ENCODE peak calls at places on chromosomes 3 and 15, in eight cellular contexts. A is GM13976, B is stomach, D is AG09309, V is GM23338, O is cardiac fibroblast, P is psoas muscle, N is lower leg skin. S is an unnamed sample.

GRCh38 chr15:73601449-73602425 is 31.5 kb downstream of the NPTN start:
- DNase-seq in A (no peak), B (no peak), D (no peak), V (peak), O (peak), P (peak), N (no peak), S (no peak)

GRCh38 chr3:189168711-189169110 is 3.1 kb upstream of the TPRG1 start:
- DNase-seq in A (no peak), B (no peak), D (no peak), V (no peak), O (no peak), P (no peak), N (no peak), S (no peak)

GRCh38 chr3:93843981-93844380 is 129.7 kb downstream of the PROS1 start:
- DNase-seq in A (no peak), B (no peak), D (peak), V (peak), O (peak), P (no peak), N (no peak), S (no peak)

GRCh38 chr3:11204697-11205397 is 50.6 kb downstream of the HRH1 start:
- DNase-seq in A (no peak), B (no peak), D (no peak), V (no peak), O (no peak), P (no peak), N (no peak), S (no peak)

GRCh38 chr15:63155486-63155885 is 1.8 kb downstream of the RPS27L start:
- DNase-seq in A (no peak), B (no peak), D (no peak), V (no peak), O (no peak), P (no peak), N (no peak), S (no peak)

GRCh38 chr15:99974246-99974645 is 241.0 kb upstream of the LYSMD4 start:
- DNase-seq in A (no peak), B (no peak), D (no peak), V (no peak), O (no peak), P (no peak), N (no peak), S (no peak)

GRCh38 chr15:35173444-35174118 is 88.5 kb upstream of the NANOGP8 start:
- DNase-seq in A (no peak), B (no peak), D (no peak), V (no peak), O (peak), P (no peak), N (no peak), S (no peak)

GRCh38 chr3:124779751-124780191 is 49.5 kb downstream of the UMPS start:
- DNase-seq in A (no peak), B (no peak), D (no peak), V (no peak), O (no peak), P (no peak), N (no peak), S (no peak)

GRCh38 chr15:64558460-64559179 is 98.2 kb downstream of the ZNF609 start:
- DNase-seq in A (no peak), B (no peak), D (peak), V (no peak), O (no peak), P (no peak), N (no peak), S (no peak)

GRCh38 chr3:195133462-195133861 is 137.5 kb downstream of the XXYLT1 start:
- DNase-seq in A (peak), B (no peak), D (peak), V (no peak), O (peak), P (peak), N (no peak), S (no peak)

GRCh38 chr3:111547645-111548044 is 5.6 kb downstream of the CD96 start:
- DNase-seq in A (no peak), B (no peak), D (no peak), V (no peak), O (no peak), P (no peak), N (no peak), S (no peak)

GRCh38 chr15:38883987-38884386 is 319.4 kb upstream of the RASGRP1 start:
- DNase-seq in A (no peak), B (no peak), D (peak), V (no peak), O (no peak), P (no peak), N (no peak), S (no peak)

GRCh38 chr3:151003024-151003771 is 30.7 kb upstream of the CLRN1 start:
- DNase-seq in A (no peak), B (no peak), D (no peak), V (no peak), O (peak), P (no peak), N (no peak), S (no peak)

GRCh38 chr15:74399511-74400312 is 32.3 kb upstream of the CYP11A1 start:
- DNase-seq in A (no peak), B (no peak), D (no peak), V (no peak), O (peak), P (no peak), N (no peak), S (no peak)

GRCh38 chr3:171190668-171191067 is 164.1 kb upstream of the SLC2A2 start:
- DNase-seq in A (no peak), B (no peak), D (no peak), V (no peak), O (no peak), P (no peak), N (no peak), S (no peak)

GRCh38 chr3:139839659-139840058 is 95.3 kb upstream of the CLSTN2 start:
- DNase-seq in A (no peak), B (no peak), D (no peak), V (no peak), O (no peak), P (no peak), N (no peak), S (no peak)

GRCh38 chr15:26082069-26082832 is 219.1 kb upstream of the ATP10A start:
- DNase-seq in A (peak), B (peak), D (peak), V (peak), O (peak), P (peak), N (peak), S (peak)
- TF ChIP-seq CTCF in A (no peak), B (no peak), D (no peak), V (no peak), O (no peak), P (no peak), N (no peak), S (no peak)

GRCh38 chr15:69502470-69503045 is 49.9 kb downstream of the RPLP1 start:
- DNase-seq in A (no peak), B (no peak), D (no peak), V (peak), O (no peak), P (no peak), N (no peak), S (no peak)
- TF ChIP-seq CTCF in A (no peak), B (no peak), D (peak), V (peak), O (peak), P (peak), N (no peak), S (no peak)

GRCh38 chr15:91142097-91142744 is 42.2 kb downstream of the SV2B start:
- DNase-seq in A (no peak), B (no peak), D (no peak), V (peak), O (peak), P (no peak), N (peak), S (no peak)
- TF ChIP-seq CTCF in A (peak), B (no peak), D (peak), V (peak), O (no peak), P (no peak), N (no peak), S (peak)

DNA sequence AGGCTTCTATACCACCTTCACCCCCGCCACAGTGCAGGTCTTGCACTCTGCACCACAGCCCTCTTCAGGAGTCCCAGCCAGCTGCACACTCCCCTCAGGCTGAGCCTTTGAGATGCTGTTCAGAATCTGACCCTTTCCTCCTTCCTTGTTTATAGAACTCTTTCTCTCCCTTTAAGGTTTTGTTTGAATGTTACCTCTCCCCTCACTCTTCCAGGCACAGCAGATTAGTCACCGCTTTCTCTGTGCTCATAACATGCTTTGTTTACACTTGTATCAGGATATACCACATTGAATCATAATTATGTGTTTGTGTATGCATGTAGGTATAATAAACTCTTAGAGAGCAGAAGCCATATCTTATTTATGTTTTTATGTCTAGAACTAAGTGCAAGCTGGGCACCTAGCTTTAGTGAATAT is 168.4 kb upstream of the BCL6 start:
- DNase-seq in A (no peak), B (no peak), D (no peak), V (no peak), O (peak), P (no peak), N (no peak), S (no peak)
- TF ChIP-seq CTCF in A (no peak), B (no peak), D (no peak), V (no peak), O (no peak), P (no peak), N (no peak), S (no peak)

GRCh38 chr15:70643106-70643782 is 120.1 kb downstream of the UACA start:
- DNase-seq in A (no peak), B (no peak), D (no peak), V (no peak), O (no peak), P (no peak), N (no peak), S (no peak)
- TF ChIP-seq CTCF in A (no peak), B (no peak), D (no peak), V (no peak), O (no peak), P (no peak), N (no peak), S (no peak)

DNA sequence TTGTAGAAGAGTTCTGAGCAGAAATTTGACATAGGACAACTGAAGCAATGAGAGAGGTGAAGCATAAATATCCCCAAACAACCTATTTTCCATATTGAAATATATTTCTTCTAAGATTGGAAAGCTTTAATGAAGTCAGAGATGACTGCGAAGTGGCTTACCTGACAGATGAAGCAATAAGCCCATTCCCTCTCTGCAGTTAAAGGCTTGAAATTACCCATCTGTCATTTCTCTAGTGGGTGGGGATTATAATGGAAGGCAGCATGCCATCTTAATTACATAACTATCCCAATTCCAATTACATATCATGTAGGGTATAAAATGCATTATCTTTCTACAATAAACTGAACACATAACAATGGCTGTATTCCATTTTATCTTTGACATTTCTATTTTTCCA is 1070.5 kb downstream of the SI start:
- DNase-seq in A (no peak), B (no peak), D (no peak), V (no peak), O (no peak), P (no peak), N (no peak), S (no peak)
- TF ChIP-seq CTCF in A (no peak), B (no peak), D (no peak), V (no peak), O (no peak), P (no peak), N (no peak), S (no peak)

GRCh38 chr3:152833089-152833488 is 1.8 kb upstream of the P2RY1 start:
- DNase-seq in A (no peak), B (no peak), D (no peak), V (no peak), O (no peak), P (no peak), N (no peak), S (no peak)

GRCh38 chr3:152832046-152832445 is 2.9 kb upstream of the P2RY1 start:
- DNase-seq in A (no peak), B (no peak), D (no peak), V (no peak), O (no peak), P (no peak), N (no peak), S (no peak)

GRCh38 chr3:152836269-152836668 is 1.3 kb downstream of the P2RY1 start:
- DNase-seq in A (no peak), B (no peak), D (no peak), V (peak), O (no peak), P (no peak), N (no peak), S (no peak)

GRCh38 chr3:152835311-152836102 is 576 bp downstream of the P2RY1 start:
- DNase-seq in A (peak), B (peak), D (no peak), V (peak), O (peak), P (peak), N (peak), S (peak)

GRCh38 chr3:152834354-152835310 is at the start of gene P2RY1:
- DNase-seq in A (peak), B (peak), D (no peak), V (peak), O (peak), P (peak), N (peak), S (peak)
- TF ChIP-seq CTCF in A (no peak), B (no peak), D (no peak), V (no peak), O (peak), P (peak), N (no peak), S (no peak)

DNA sequence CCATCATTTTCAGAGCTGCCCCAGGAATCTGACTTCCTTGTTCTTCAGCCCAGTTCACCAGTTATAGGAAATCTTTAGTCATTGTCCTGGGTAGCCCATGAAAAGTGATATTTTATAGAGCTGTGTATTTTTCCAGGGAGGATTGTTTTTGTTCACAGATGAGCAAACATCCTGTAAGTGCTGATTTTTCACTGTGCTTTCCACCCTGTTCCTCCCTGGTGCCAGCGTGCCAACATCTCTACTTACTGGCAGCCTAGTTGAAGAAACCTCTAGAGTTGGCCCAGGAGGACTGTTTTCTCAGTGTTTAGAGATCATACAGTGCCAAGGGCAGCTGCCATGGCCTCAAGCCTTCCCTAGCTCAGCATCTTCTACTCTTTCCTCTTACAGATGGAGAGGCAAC is 41.3 kb downstream of the ST6GAL1 start:
- DNase-seq in A (no peak), B (peak), D (no peak), V (no peak), O (no peak), P (no peak), N (peak), S (no peak)
- TF ChIP-seq CTCF in A (no peak), B (no peak), D (no peak), V (no peak), O (no peak), P (no peak), N (no peak), S (no peak)